ENCODE peak calls at places on chromosomes 7 and 10, in six cellular contexts. One of them, this sample, is unnamed. For H3K4me1, the result is how much of the 10 kb centered on the place peaks cover.

GRCh38 chr10:31034041-31034918 is 2.6 kb upstream of the ZNF438 start:
- DNase-seq in GM23248: peak
- DNase-seq in cardiac muscle cell: no peak
- DNase-seq in upper lobe of right lung: no peak
- DNase-seq in CD4-positive, CD25-positive, alpha-beta regulatory T cell: no peak
- DNase-seq in psoas muscle: no peak
- DNase-seq in this sample: no peak

GRCh38 chr10:96509017-96509641 is 4.6 kb downstream of the TLL2 start:
- DNase-seq in GM23248: peak
- DNase-seq in cardiac muscle cell: no peak
- DNase-seq in upper lobe of right lung: no peak
- DNase-seq in CD4-positive, CD25-positive, alpha-beta regulatory T cell: no peak
- DNase-seq in psoas muscle: no peak
- DNase-seq in this sample: peak

GRCh38 chr7:80249184-80249583 is 114.6 kb downstream of the GNAI1 start:
- DNase-seq in GM23248: no peak
- DNase-seq in cardiac muscle cell: no peak
- DNase-seq in upper lobe of right lung: no peak
- DNase-seq in CD4-positive, CD25-positive, alpha-beta regulatory T cell: no peak
- DNase-seq in psoas muscle: no peak
- DNase-seq in this sample: no peak

GRCh38 chr7:3292694-3293093 is 8.4 kb upstream of the SDK1 start:
- DNase-seq in GM23248: no peak
- DNase-seq in cardiac muscle cell: no peak
- DNase-seq in upper lobe of right lung: no peak
- DNase-seq in CD4-positive, CD25-positive, alpha-beta regulatory T cell: no peak
- DNase-seq in psoas muscle: no peak
- DNase-seq in this sample: no peak

GRCh38 chr10:6543431-6544005 is 36.6 kb downstream of the PRKCQ start:
- DNase-seq in GM23248: no peak
- DNase-seq in cardiac muscle cell: peak
- DNase-seq in upper lobe of right lung: no peak
- DNase-seq in CD4-positive, CD25-positive, alpha-beta regulatory T cell: peak
- DNase-seq in psoas muscle: no peak
- DNase-seq in this sample: peak

GRCh38 chr10:133260895-133261725 is 15.6 kb downstream of the ADAM8 start:
- DNase-seq in GM23248: peak
- DNase-seq in cardiac muscle cell: peak
- DNase-seq in upper lobe of right lung: peak
- DNase-seq in CD4-positive, CD25-positive, alpha-beta regulatory T cell: peak
- DNase-seq in psoas muscle: peak
- DNase-seq in this sample: peak

GRCh38 chr10:22550732-22551131 is 163.6 kb downstream of the PIP4K2A start:
- DNase-seq in GM23248: peak
- DNase-seq in cardiac muscle cell: peak
- DNase-seq in upper lobe of right lung: no peak
- DNase-seq in CD4-positive, CD25-positive, alpha-beta regulatory T cell: peak
- DNase-seq in psoas muscle: peak
- DNase-seq in this sample: peak

GRCh38 chr10:88657901-88658300 is 6.3 kb upstream of the LIPF start:
- DNase-seq in GM23248: peak
- DNase-seq in cardiac muscle cell: no peak
- DNase-seq in upper lobe of right lung: no peak
- DNase-seq in CD4-positive, CD25-positive, alpha-beta regulatory T cell: no peak
- DNase-seq in psoas muscle: no peak
- DNase-seq in this sample: no peak

GRCh38 chr7:3200504-3200903 is 100.5 kb upstream of the SDK1 start:
- DNase-seq in GM23248: peak
- DNase-seq in cardiac muscle cell: peak
- DNase-seq in upper lobe of right lung: no peak
- DNase-seq in CD4-positive, CD25-positive, alpha-beta regulatory T cell: no peak
- DNase-seq in psoas muscle: no peak
- DNase-seq in this sample: peak

GRCh38 chr10:61896854-61897661 is 4.4 kb upstream of the ARID5B start:
- DNase-seq in GM23248: peak
- DNase-seq in cardiac muscle cell: peak
- DNase-seq in upper lobe of right lung: peak
- DNase-seq in CD4-positive, CD25-positive, alpha-beta regulatory T cell: peak
- DNase-seq in psoas muscle: peak
- DNase-seq in this sample: peak

GRCh38 chr7:26704786-26705185 is 159.6 kb downstream of the SKAP2 start:
- DNase-seq in GM23248: peak
- DNase-seq in cardiac muscle cell: no peak
- DNase-seq in upper lobe of right lung: no peak
- DNase-seq in CD4-positive, CD25-positive, alpha-beta regulatory T cell: no peak
- DNase-seq in psoas muscle: no peak
- DNase-seq in this sample: no peak

GRCh38 chr10:311901-312665 is 176.8 kb downstream of the ZMYND11 start:
- DNase-seq in GM23248: no peak
- DNase-seq in cardiac muscle cell: no peak
- DNase-seq in upper lobe of right lung: no peak
- DNase-seq in CD4-positive, CD25-positive, alpha-beta regulatory T cell: no peak
- DNase-seq in psoas muscle: no peak
- DNase-seq in this sample: no peak

GRCh38 chr7:71095266-71095860 is 36.6 kb upstream of the GALNT17 start:
- DNase-seq in GM23248: no peak
- DNase-seq in cardiac muscle cell: no peak
- DNase-seq in upper lobe of right lung: no peak
- DNase-seq in CD4-positive, CD25-positive, alpha-beta regulatory T cell: no peak
- DNase-seq in psoas muscle: no peak
- DNase-seq in this sample: no peak

GRCh38 chr10:103576862-103577261 is 83.4 kb downstream of the NEURL1 start:
- DNase-seq in GM23248: no peak
- DNase-seq in cardiac muscle cell: no peak
- DNase-seq in upper lobe of right lung: no peak
- DNase-seq in CD4-positive, CD25-positive, alpha-beta regulatory T cell: no peak
- DNase-seq in psoas muscle: no peak
- DNase-seq in this sample: no peak

GRCh38 chr10:6280291-6280690 is 77.6 kb downstream of the PFKFB3 start:
- DNase-seq in GM23248: no peak
- DNase-seq in cardiac muscle cell: no peak
- DNase-seq in upper lobe of right lung: no peak
- DNase-seq in CD4-positive, CD25-positive, alpha-beta regulatory T cell: no peak
- DNase-seq in psoas muscle: no peak
- DNase-seq in this sample: peak

GRCh38 chr7:102468416-102469350 is 3.9 kb downstream of the LRWD1 start:
- DNase-seq in GM23248: no peak
- DNase-seq in cardiac muscle cell: no peak
- DNase-seq in upper lobe of right lung: no peak
- DNase-seq in CD4-positive, CD25-positive, alpha-beta regulatory T cell: no peak
- DNase-seq in psoas muscle: peak
- DNase-seq in this sample: peak

GRCh38 chr10:571643-572042 is 117.8 kb downstream of the DIP2C start:
- DNase-seq in GM23248: peak
- DNase-seq in cardiac muscle cell: no peak
- DNase-seq in upper lobe of right lung: no peak
- DNase-seq in CD4-positive, CD25-positive, alpha-beta regulatory T cell: no peak
- DNase-seq in psoas muscle: no peak
- DNase-seq in this sample: no peak

GRCh38 chr10:7007575-7008190 is 403.2 kb downstream of the SFMBT2 start:
- DNase-seq in GM23248: no peak
- DNase-seq in cardiac muscle cell: no peak
- DNase-seq in upper lobe of right lung: no peak
- DNase-seq in CD4-positive, CD25-positive, alpha-beta regulatory T cell: no peak
- DNase-seq in psoas muscle: no peak
- DNase-seq in this sample: no peak

GRCh38 chr10:126690534-126690933 is 20.0 kb upstream of the C10orf90 start:
- DNase-seq in GM23248: no peak
- DNase-seq in cardiac muscle cell: no peak
- DNase-seq in upper lobe of right lung: no peak
- DNase-seq in CD4-positive, CD25-positive, alpha-beta regulatory T cell: no peak
- DNase-seq in psoas muscle: no peak
- DNase-seq in this sample: peak

GRCh38 chr10:12708921-12709320 is 292.6 kb downstream of the CCDC3 start:
- DNase-seq in GM23248: peak
- DNase-seq in cardiac muscle cell: no peak
- DNase-seq in upper lobe of right lung: no peak
- DNase-seq in CD4-positive, CD25-positive, alpha-beta regulatory T cell: no peak
- DNase-seq in psoas muscle: no peak
- DNase-seq in this sample: peak

GRCh38 chr10:122126763-122127659 is 138.0 kb downstream of the TACC2 start:
- DNase-seq in GM23248: peak
- DNase-seq in cardiac muscle cell: peak
- DNase-seq in upper lobe of right lung: no peak
- DNase-seq in CD4-positive, CD25-positive, alpha-beta regulatory T cell: no peak
- DNase-seq in psoas muscle: no peak
- DNase-seq in this sample: peak

GRCh38 chr7:96993453-96993865 is 11.9 kb upstream of the DLX6 start:
- DNase-seq in GM23248: no peak
- DNase-seq in cardiac muscle cell: no peak
- DNase-seq in upper lobe of right lung: no peak
- DNase-seq in CD4-positive, CD25-positive, alpha-beta regulatory T cell: no peak
- DNase-seq in psoas muscle: no peak
- DNase-seq in this sample: no peak

GRCh38 chr7:47693161-47693740 is 111.3 kb upstream of the TNS3 start:
- DNase-seq in GM23248: peak
- DNase-seq in cardiac muscle cell: no peak
- DNase-seq in upper lobe of right lung: no peak
- DNase-seq in CD4-positive, CD25-positive, alpha-beta regulatory T cell: no peak
- DNase-seq in psoas muscle: no peak
- DNase-seq in this sample: no peak

GRCh38 chr10:71980181-71981023 is 16.2 kb downstream of the CHST3 start:
- DNase-seq in GM23248: peak
- DNase-seq in cardiac muscle cell: no peak
- DNase-seq in upper lobe of right lung: no peak
- DNase-seq in CD4-positive, CD25-positive, alpha-beta regulatory T cell: no peak
- DNase-seq in psoas muscle: no peak
- DNase-seq in this sample: no peak
- H3K4me3 ChIP-seq in GM23248: no peak
- H3K4me3 ChIP-seq in cardiac muscle cell: no peak
- H3K4me3 ChIP-seq in upper lobe of right lung: no peak
- H3K4me3 ChIP-seq in CD4-positive, CD25-positive, alpha-beta regulatory T cell: no peak
- H3K4me3 ChIP-seq in psoas muscle: no peak
- H3K4me3 ChIP-seq in this sample: no peak

GRCh38 chr10:132002004-132002403 is 20.3 kb upstream of the BNIP3 start:
- DNase-seq in GM23248: no peak
- DNase-seq in cardiac muscle cell: no peak
- DNase-seq in upper lobe of right lung: no peak
- DNase-seq in CD4-positive, CD25-positive, alpha-beta regulatory T cell: no peak
- DNase-seq in psoas muscle: no peak
- DNase-seq in this sample: peak

GRCh38 chr10:132001238-132001977 is 19.7 kb upstream of the BNIP3 start:
- DNase-seq in GM23248: no peak
- DNase-seq in cardiac muscle cell: no peak
- DNase-seq in upper lobe of right lung: peak
- DNase-seq in CD4-positive, CD25-positive, alpha-beta regulatory T cell: no peak
- DNase-seq in psoas muscle: no peak
- DNase-seq in this sample: peak

GRCh38 chr10:132003286-132003924 is 21.7 kb upstream of the BNIP3 start:
- DNase-seq in GM23248: no peak
- DNase-seq in cardiac muscle cell: no peak
- DNase-seq in upper lobe of right lung: no peak
- DNase-seq in CD4-positive, CD25-positive, alpha-beta regulatory T cell: no peak
- DNase-seq in psoas muscle: no peak
- DNase-seq in this sample: peak

GRCh38 chr10:132005147-132005546 is 23.4 kb upstream of the BNIP3 start:
- DNase-seq in GM23248: no peak
- DNase-seq in cardiac muscle cell: no peak
- DNase-seq in upper lobe of right lung: no peak
- DNase-seq in CD4-positive, CD25-positive, alpha-beta regulatory T cell: no peak
- DNase-seq in psoas muscle: no peak
- DNase-seq in this sample: no peak

DNA sequence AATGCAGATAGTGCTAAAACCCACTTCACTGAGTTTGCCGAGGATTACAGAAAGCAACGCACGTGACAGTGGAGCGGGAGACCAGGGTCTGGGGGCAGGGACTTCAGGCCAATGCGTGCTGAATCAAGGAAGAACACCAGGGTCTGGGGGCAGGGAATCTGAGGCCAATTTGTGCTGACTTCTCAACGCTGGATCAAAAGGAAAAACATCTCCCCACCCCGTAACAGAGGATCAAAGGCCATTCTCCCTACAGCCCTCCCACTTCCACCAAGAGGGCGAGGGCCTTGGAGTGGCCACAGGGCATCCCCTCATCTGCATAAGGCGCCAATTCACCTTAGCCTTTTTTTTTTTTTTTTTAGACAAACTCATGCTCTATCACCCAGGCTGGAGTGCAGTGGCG is 22.3 kb upstream of the BNIP3 start:
- DNase-seq in GM23248: no peak
- DNase-seq in cardiac muscle cell: no peak
- DNase-seq in upper lobe of right lung: no peak
- DNase-seq in CD4-positive, CD25-positive, alpha-beta regulatory T cell: no peak
- DNase-seq in psoas muscle: no peak
- DNase-seq in this sample: no peak
- H3K4me1 ChIP-seq in GM23248: under half
- H3K4me1 ChIP-seq in cardiac muscle cell: under half
- H3K4me1 ChIP-seq in upper lobe of right lung: under half
- H3K4me1 ChIP-seq in CD4-positive, CD25-positive, alpha-beta regulatory T cell: under half
- H3K4me1 ChIP-seq in psoas muscle: under half
- H3K4me1 ChIP-seq in this sample: under half

GRCh38 chr7:120554960-120555571 is 282.1 kb downstream of the KCND2 start:
- DNase-seq in GM23248: peak
- DNase-seq in cardiac muscle cell: peak
- DNase-seq in upper lobe of right lung: no peak
- DNase-seq in CD4-positive, CD25-positive, alpha-beta regulatory T cell: no peak
- DNase-seq in psoas muscle: no peak
- DNase-seq in this sample: peak

GRCh38 chr7:120550494-120551048 is 277.6 kb downstream of the KCND2 start:
- DNase-seq in GM23248: peak
- DNase-seq in cardiac muscle cell: no peak
- DNase-seq in upper lobe of right lung: no peak
- DNase-seq in CD4-positive, CD25-positive, alpha-beta regulatory T cell: no peak
- DNase-seq in psoas muscle: no peak
- DNase-seq in this sample: no peak

GRCh38 chr7:120547605-120548004 is 274.6 kb downstream of the KCND2 start:
- DNase-seq in GM23248: no peak
- DNase-seq in cardiac muscle cell: no peak
- DNase-seq in upper lobe of right lung: no peak
- DNase-seq in CD4-positive, CD25-positive, alpha-beta regulatory T cell: no peak
- DNase-seq in psoas muscle: no peak
- DNase-seq in this sample: no peak

GRCh38 chr7:120553497-120553896 is 280.5 kb downstream of the KCND2 start:
- DNase-seq in GM23248: no peak
- DNase-seq in cardiac muscle cell: no peak
- DNase-seq in upper lobe of right lung: no peak
- DNase-seq in CD4-positive, CD25-positive, alpha-beta regulatory T cell: no peak
- DNase-seq in psoas muscle: no peak
- DNase-seq in this sample: no peak
- H3K27ac ChIP-seq in GM23248: no peak
- H3K27ac ChIP-seq in cardiac muscle cell: no peak
- H3K27ac ChIP-seq in upper lobe of right lung: no peak
- H3K27ac ChIP-seq in CD4-positive, CD25-positive, alpha-beta regulatory T cell: no peak
- H3K27ac ChIP-seq in psoas muscle: no peak
- H3K27ac ChIP-seq in this sample: no peak

GRCh38 chr7:45575501-45576248 is 1.5 kb downstream of the ADCY1 start:
- DNase-seq in GM23248: no peak
- DNase-seq in cardiac muscle cell: no peak
- DNase-seq in upper lobe of right lung: no peak
- DNase-seq in CD4-positive, CD25-positive, alpha-beta regulatory T cell: no peak
- DNase-seq in psoas muscle: no peak
- DNase-seq in this sample: peak
- H3K4me3 ChIP-seq in GM23248: no peak
- H3K4me3 ChIP-seq in cardiac muscle cell: peak
- H3K4me3 ChIP-seq in upper lobe of right lung: peak
- H3K4me3 ChIP-seq in CD4-positive, CD25-positive, alpha-beta regulatory T cell: no peak
- H3K4me3 ChIP-seq in psoas muscle: peak
- H3K4me3 ChIP-seq in this sample: peak